ENCODE peak calls at places on chromosomes 16 and 17, in nine cellular contexts. U is heart left ventricle; Y is A549; Q is right lobe of liver; B is IMR-90; R is tibial artery; V is ascending aorta; G is MM.1S; H is CD8-positive, alpha-beta T cell. S is an unnamed sample.

GRCh38 chr17:70577456-70577855 is 408.1 kb downstream of the KCNJ2 start:
- DNase-seq in U (no peak), Y (no peak), Q (no peak), B (no peak), R (no peak), V (no peak), G (no peak), H (no peak), S (no peak)

GRCh38 chr16:58393138-58393504 is 850 bp downstream of the GINS3 start:
- DNase-seq in U (no peak), Y (peak; percentile 21), Q (no peak), B (no peak), R (no peak), V (no peak), G (no peak), H (no peak), S (peak; percentile 88)

GRCh38 chr16:785563-786535 is 2.3 kb downstream of the RPUSD1 start:
- DNase-seq in U (peak; percentile 43), Y (peak; percentile 74), Q (peak; percentile 74), B (peak; percentile 37), R (peak; percentile 38), V (no peak), G (peak; percentile 53), H (peak; percentile 64), S (peak; percentile 99)

GRCh38 chr16:12498077-12498476 is 305.6 kb downstream of the CPPED1 start:
- DNase-seq in U (no peak), Y (no peak), Q (no peak), B (no peak), R (no peak), V (no peak), G (no peak), H (no peak), S (no peak)

GRCh38 chr17:65564793-65565192 is 3.3 kb upstream of the AXIN2 start:
- DNase-seq in U (no peak), Y (no peak), Q (no peak), B (peak; percentile 40), R (peak; percentile 36), V (no peak), G (no peak), H (no peak), S (no peak)

GRCh38 chr17:81566461-81567126 is 14.4 kb upstream of the FAAP100 start:
- DNase-seq in U (peak; percentile 71), Y (peak; percentile 85), Q (peak; percentile 74), B (peak; percentile 93), R (peak; percentile 81), V (no peak), G (no peak), H (no peak), S (peak; percentile 97)

GRCh38 chr16:21703589-21704174 is 39.9 kb downstream of the OTOA start:
- DNase-seq in U (no peak), Y (no peak), Q (no peak), B (no peak), R (no peak), V (no peak), G (peak; percentile 21), H (no peak), S (no peak)

GRCh38 chr16:78884199-78884598 is 716.3 kb downstream of the MAF start:
- DNase-seq in U (no peak), Y (no peak), Q (no peak), B (no peak), R (no peak), V (no peak), G (no peak), H (no peak), S (no peak)

GRCh38 chr17:74145756-74146155 is 57.7 kb upstream of the RPL38 start:
- DNase-seq in U (no peak), Y (no peak), Q (no peak), B (no peak), R (no peak), V (no peak), G (no peak), H (no peak), S (no peak)

GRCh38 chr16:2460391-2460713 is 443 bp downstream of the TEDC2 start:
- DNase-seq in U (no peak), Y (no peak), Q (no peak), B (no peak), R (no peak), V (no peak), G (no peak), H (no peak), S (no peak)

GRCh38 chr16:56872863-56873391 is 7.9 kb downstream of the SLC12A3 start:
- DNase-seq in U (no peak), Y (no peak), Q (no peak), B (no peak), R (no peak), V (no peak), G (no peak), H (no peak), S (peak; percentile 74)

GRCh38 chr17:37844158-37844976 is 79.8 kb upstream of the TBC1D3K start:
- DNase-seq in U (peak; percentile 47), Y (peak; percentile 87), Q (peak; percentile 72), B (peak; percentile 58), R (peak; percentile 40), V (peak; percentile 18), G (peak; percentile 51), H (peak; percentile 24), S (peak; percentile 92)

GRCh38 chr16:49883111-49883829 is 27.4 kb upstream of the ZNF423 start:
- DNase-seq in U (no peak), Y (no peak), Q (no peak), B (no peak), R (no peak), V (no peak), G (no peak), H (no peak), S (no peak)

GRCh38 chr17:64534187-64534586 is 27.4 kb downstream of the CEP95 start:
- DNase-seq in U (no peak), Y (peak; percentile 25), Q (no peak), B (no peak), R (no peak), V (no peak), G (no peak), H (no peak), S (no peak)

GRCh38 chr17:81705518-81706231 is 2.5 kb downstream of the MRPL12 start:
- DNase-seq in U (no peak), Y (no peak), Q (no peak), B (no peak), R (no peak), V (no peak), G (no peak), H (no peak), S (peak; percentile 57)

GRCh38 chr16:71354156-71354555 is 4.4 kb upstream of the CALB2 start:
- DNase-seq in U (no peak), Y (no peak), Q (no peak), B (no peak), R (no peak), V (no peak), G (no peak), H (no peak), S (no peak)

DNA sequence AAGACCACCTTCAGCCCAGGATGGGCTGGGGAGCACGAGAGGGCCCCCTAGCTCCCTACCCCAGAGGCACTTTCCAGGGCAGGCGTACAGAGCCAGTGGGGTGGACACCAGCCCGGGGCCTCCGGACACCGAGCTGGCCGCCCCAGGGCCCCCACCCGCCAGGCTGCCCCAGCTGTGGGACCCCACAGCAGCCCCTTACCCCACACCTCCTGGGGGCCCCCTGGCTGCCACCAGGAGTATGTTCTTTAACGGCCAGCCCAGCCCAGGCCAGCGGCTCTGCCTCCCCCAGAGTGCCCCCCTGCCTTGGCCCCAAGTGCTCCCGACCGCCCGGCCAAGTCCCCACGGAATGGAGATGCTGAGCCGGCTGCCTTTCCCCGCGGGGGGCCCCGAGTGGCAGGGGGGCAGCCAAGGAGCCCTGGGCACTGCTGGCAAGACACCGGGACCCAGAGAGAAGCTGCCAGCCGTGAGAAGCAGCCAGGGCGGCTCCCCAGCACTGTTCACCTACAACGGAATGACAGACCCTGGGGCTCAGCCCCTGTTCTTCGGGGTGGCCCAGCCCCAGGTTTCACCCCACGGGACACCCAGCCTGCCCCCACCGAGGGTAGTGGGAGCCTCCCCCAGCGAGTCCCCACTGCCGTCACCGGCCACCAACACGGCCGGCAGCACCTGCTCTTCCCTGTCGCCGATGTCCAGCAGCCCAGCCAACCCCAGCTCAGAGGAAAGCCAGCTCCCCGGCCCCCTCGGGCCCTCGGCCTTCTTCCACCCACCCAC is 24.3 kb upstream of the ZFPM1 start:
- DNase-seq in U (no peak), Y (no peak), Q (no peak), B (no peak), R (no peak), V (no peak), G (no peak), H (no peak), S (no peak)
- TF ChIP-seq CTCF in U (no peak), Y (no peak), Q (no peak), B (no peak), R (no peak), V (no peak), G (no peak), H (no peak), S (no peak)

GRCh38 chr17:77131919-77132318 is 8.8 kb upstream of the SEC14L1 start:
- DNase-seq in U (no peak), Y (no peak), Q (no peak), B (peak; percentile 70), R (no peak), V (no peak), G (no peak), H (no peak), S (no peak)
- H3K27ac ChIP-seq in U (peak overlapping the region; percentile 93), Y (peak overlapping the region; percentile 49), Q (no peak overlapping the region), B (no peak overlapping the region), R (no peak overlapping the region), V (no peak overlapping the region), G (no peak overlapping the region), H (no peak overlapping the region), S (no peak overlapping the region)

GRCh38 chr16:87062569-87063442 is 254.4 kb downstream of the C16orf95 start:
- DNase-seq in U (peak; percentile 74), Y (peak; percentile 91), Q (peak; percentile 59), B (peak; percentile 67), R (peak; percentile 73), V (no peak), G (peak; percentile 45), H (peak; percentile 22), S (peak; percentile 97)

GRCh38 chr16:87061521-87061920 is 255.7 kb downstream of the C16orf95 start:
- DNase-seq in U (no peak), Y (no peak), Q (no peak), B (no peak), R (no peak), V (no peak), G (no peak), H (no peak), S (no peak)

GRCh38 chr16:87058728-87059250 is 258.4 kb downstream of the C16orf95 start:
- DNase-seq in U (no peak), Y (no peak), Q (no peak), B (no peak), R (no peak), V (no peak), G (no peak), H (no peak), S (no peak)

GRCh38 chr16:87057951-87058560 is 259.1 kb downstream of the C16orf95 start:
- DNase-seq in U (no peak), Y (no peak), Q (no peak), B (no peak), R (no peak), V (no peak), G (no peak), H (no peak), S (peak; percentile 73)

GRCh38 chr16:87060026-87060986 is 256.9 kb downstream of the C16orf95 start:
- DNase-seq in U (peak; percentile 31), Y (no peak), Q (no peak), B (peak; percentile 73), R (peak; percentile 64), V (no peak), G (peak; percentile 20), H (no peak), S (peak; percentile 96)
- TF ChIP-seq CTCF in U (no peak), Y (no peak), Q (no peak), B (peak; percentile 54), R (peak; percentile 61), V (peak; percentile 56), G (no peak), H (no peak), S (peak; percentile 39)

GRCh38 chr17:40547785-40548478 is 17.3 kb downstream of the CCR7 start:
- DNase-seq in U (no peak), Y (no peak), Q (no peak), B (no peak), R (peak; percentile 4), V (no peak), G (no peak), H (no peak), S (no peak)
- H3K27ac ChIP-seq in U (peak overlapping the region; percentile 92), Y (peak overlapping the region; percentile 99), Q (peak overlapping the region; percentile 88), B (peak overlapping the region; percentile 98), R (peak overlapping the region; percentile 79), V (no peak overlapping the region), G (no peak overlapping the region), H (peak overlapping the region; percentile 40), S (peak overlapping the region; percentile 100)

S was measured in osteoblast.